ENCODE peak calls at places on chromosomes 12 and 14, in ten cellular contexts. E is MCF 10A; X is astrocyte of the cerebellum; G is activated CD4-positive, alpha-beta T cell treated with anti-CD3 and anti-CD28 coated beads for 48 hours; H is activated CD8-positive, alpha-beta memory T cell treated with anti-CD3 and anti-CD28 coated beads for 4 hours; A is Kasumi-1; Y is ELF-1; I is NCI-H1105; Q is EH; N is foreskin fibroblast. V is an unnamed sample.

GRCh38 chr14:64760146-64760755 is 56.0 kb downstream of the PLEKHG3 start:
- DNase-seq in I (no peak), X (no peak), Q (peak; percentile 52), Y (peak; percentile 86), G (peak; percentile 75), A (peak; percentile 22), E (peak; percentile 69), H (no peak), N (peak; percentile 25), V (peak; percentile 78)

GRCh38 chr12:121568971-121569808 is 11.6 kb downstream of the KDM2B start:
- DNase-seq in Y (peak; percentile 46), N (peak; percentile 46), I (no peak), A (no peak), Q (peak; percentile 45), E (no peak), X (no peak), G (no peak), H (no peak), V (no peak)

GRCh38 chr12:69239922-69240624 is 704 bp downstream of the CPSF6 start:
- DNase-seq in I (peak; percentile 53), Q (peak; percentile 56), H (no peak), N (peak; percentile 59), X (no peak), Y (peak; percentile 59), G (peak; percentile 62), E (peak; percentile 44), A (no peak), V (peak; percentile 75)

GRCh38 chr14:23299186-23299521 is 3.5 kb downstream of the PPP1R3E start:
- DNase-seq in E (no peak), H (no peak), G (no peak), N (no peak), A (no peak), X (no peak), Q (no peak), I (no peak), Y (no peak), V (no peak)

GRCh38 chr12:54021432-54022013 is 6.7 kb upstream of the HOXC6 start:
- DNase-seq in A (no peak), H (no peak), N (no peak), I (no peak), Y (peak; percentile 89), Q (no peak), E (no peak), X (no peak), G (no peak), V (peak; percentile 86)

GRCh38 chr14:104020471-104020870 is 65.0 kb upstream of the ASPG start:
- DNase-seq in G (no peak), N (no peak), H (no peak), Y (no peak), I (no peak), X (no peak), E (peak; percentile 22), A (no peak), Q (no peak), V (no peak)

GRCh38 chr12:45989857-45990467 is 412 bp downstream of the SCAF11 start:
- DNase-seq in Y (no peak), I (peak; percentile 62), G (peak; percentile 65), E (no peak), X (no peak), A (peak; percentile 77), H (peak; percentile 24), N (peak; percentile 71), Q (peak; percentile 75), V (peak; percentile 50)

GRCh38 chr12:94644622-94645021 is 5.7 kb downstream of the TMCC3 start:
- DNase-seq in H (no peak), I (no peak), X (no peak), Y (no peak), N (peak; percentile 88), G (no peak), A (no peak), E (peak; percentile 82), Q (peak; percentile 39), V (no peak)

GRCh38 chr14:39016733-39017095 is 86.3 kb downstream of the SEC23A start:
- DNase-seq in H (no peak), N (no peak), Y (no peak), X (no peak), A (no peak), G (no peak), I (no peak), Q (no peak), E (no peak), V (peak; percentile 18)

GRCh38 chr12:120642806-120643205 is 2.4 kb downstream of the CABP1 start:
- DNase-seq in G (no peak), Q (no peak), H (no peak), I (no peak), X (no peak), Y (no peak), N (no peak), A (no peak), E (no peak), V (no peak)

V was measured in GM23338.